ENCODE peak calls at places on chromosomes 2 and 18, in nine cellular contexts. One of them, this sample, is unnamed.

GRCh38 chr2:220590476-220590875 is 963.0 kb downstream of the SLC4A3 start:
- DNase-seq in HTR-8/SVneo: no peak
- DNase-seq in DMS79: no peak
- DNase-seq in neuronal stem cell: no peak
- DNase-seq in NCI-H774: no peak
- DNase-seq in fibroblast of gingiva: no peak
- DNase-seq in astrocyte of the spinal cord: no peak
- DNase-seq in NCI-H1092 treated with DMSO at 0.1 percent for 48 hours: no peak
- DNase-seq in MCF 10A: no peak
- DNase-seq in this sample: peak

GRCh38 chr2:193518061-193518817 is 1323.5 kb upstream of the TMEFF2 start:
- DNase-seq in HTR-8/SVneo: no peak
- DNase-seq in DMS79: no peak
- DNase-seq in fibroblast of gingiva: peak
- DNase-seq in NCI-H774: no peak
- DNase-seq in astrocyte of the spinal cord: peak
- DNase-seq in NCI-H1092 treated with DMSO at 0.1 percent for 48 hours: no peak
- DNase-seq in MCF 10A: peak
- DNase-seq in neuronal stem cell: no peak
- DNase-seq in this sample: peak

GRCh38 chr2:127672341-127673303 is 2.7 kb downstream of the LIMS2 start:
- DNase-seq in fibroblast of gingiva: no peak
- DNase-seq in DMS79: no peak
- DNase-seq in neuronal stem cell: no peak
- DNase-seq in NCI-H1092 treated with DMSO at 0.1 percent for 48 hours: no peak
- DNase-seq in MCF 10A: no peak
- DNase-seq in astrocyte of the spinal cord: no peak
- DNase-seq in NCI-H774: no peak
- DNase-seq in HTR-8/SVneo: no peak
- DNase-seq in this sample: no peak

GRCh38 chr2:121220995-121221394 is 64.0 kb downstream of the TFCP2L1 start:
- DNase-seq in astrocyte of the spinal cord: peak
- DNase-seq in neuronal stem cell: no peak
- DNase-seq in HTR-8/SVneo: no peak
- DNase-seq in NCI-H1092 treated with DMSO at 0.1 percent for 48 hours: no peak
- DNase-seq in MCF 10A: peak
- DNase-seq in NCI-H774: no peak
- DNase-seq in DMS79: no peak
- DNase-seq in fibroblast of gingiva: no peak
- DNase-seq in this sample: peak

GRCh38 chr2:8009010-8009597 is 672.8 kb upstream of the ID2 start:
- DNase-seq in DMS79: no peak
- DNase-seq in neuronal stem cell: no peak
- DNase-seq in fibroblast of gingiva: no peak
- DNase-seq in MCF 10A: no peak
- DNase-seq in NCI-H774: no peak
- DNase-seq in NCI-H1092 treated with DMSO at 0.1 percent for 48 hours: no peak
- DNase-seq in astrocyte of the spinal cord: peak
- DNase-seq in HTR-8/SVneo: no peak
- DNase-seq in this sample: no peak

GRCh38 chr18:55478301-55478660 is 109.7 kb downstream of the TCF4 start:
- DNase-seq in neuronal stem cell: no peak
- DNase-seq in NCI-H774: no peak
- DNase-seq in HTR-8/SVneo: no peak
- DNase-seq in NCI-H1092 treated with DMSO at 0.1 percent for 48 hours: no peak
- DNase-seq in fibroblast of gingiva: peak
- DNase-seq in DMS79: no peak
- DNase-seq in MCF 10A: no peak
- DNase-seq in astrocyte of the spinal cord: peak
- DNase-seq in this sample: no peak

GRCh38 chr2:37827911-37828411 is 97.1 kb upstream of the RMDN2 start:
- DNase-seq in HTR-8/SVneo: peak
- DNase-seq in neuronal stem cell: no peak
- DNase-seq in DMS79: no peak
- DNase-seq in NCI-H774: no peak
- DNase-seq in NCI-H1092 treated with DMSO at 0.1 percent for 48 hours: no peak
- DNase-seq in fibroblast of gingiva: peak
- DNase-seq in astrocyte of the spinal cord: peak
- DNase-seq in MCF 10A: peak
- DNase-seq in this sample: peak

GRCh38 chr2:37230581-37230980 is 815 bp downstream of the CEBPZ start:
- DNase-seq in MCF 10A: peak
- DNase-seq in astrocyte of the spinal cord: no peak
- DNase-seq in fibroblast of gingiva: no peak
- DNase-seq in NCI-H774: no peak
- DNase-seq in NCI-H1092 treated with DMSO at 0.1 percent for 48 hours: no peak
- DNase-seq in neuronal stem cell: no peak
- DNase-seq in HTR-8/SVneo: no peak
- DNase-seq in DMS79: no peak
- DNase-seq in this sample: no peak

GRCh38 chr2:6580982-6581381 is 284.7 kb downstream of the CMPK2 start:
- DNase-seq in MCF 10A: peak
- DNase-seq in DMS79: no peak
- DNase-seq in NCI-H774: no peak
- DNase-seq in neuronal stem cell: no peak
- DNase-seq in fibroblast of gingiva: peak
- DNase-seq in HTR-8/SVneo: peak
- DNase-seq in NCI-H1092 treated with DMSO at 0.1 percent for 48 hours: no peak
- DNase-seq in astrocyte of the spinal cord: peak
- DNase-seq in this sample: peak

GRCh38 chr2:187206071-187206470 is 242.0 kb downstream of the CALCRL start:
- DNase-seq in NCI-H774: no peak
- DNase-seq in NCI-H1092 treated with DMSO at 0.1 percent for 48 hours: no peak
- DNase-seq in fibroblast of gingiva: no peak
- DNase-seq in MCF 10A: peak
- DNase-seq in neuronal stem cell: no peak
- DNase-seq in HTR-8/SVneo: no peak
- DNase-seq in astrocyte of the spinal cord: no peak
- DNase-seq in DMS79: no peak
- DNase-seq in this sample: peak

GRCh38 chr2:165796819-165797530 is 2.9 kb upstream of the GALNT3 start:
- DNase-seq in NCI-H1092 treated with DMSO at 0.1 percent for 48 hours: no peak
- DNase-seq in MCF 10A: no peak
- DNase-seq in fibroblast of gingiva: no peak
- DNase-seq in neuronal stem cell: no peak
- DNase-seq in DMS79: no peak
- DNase-seq in NCI-H774: no peak
- DNase-seq in astrocyte of the spinal cord: no peak
- DNase-seq in HTR-8/SVneo: no peak
- DNase-seq in this sample: no peak

GRCh38 chr18:12424252-12424651 is 16.5 kb downstream of the PRELID3A start:
- DNase-seq in NCI-H774: no peak
- DNase-seq in fibroblast of gingiva: no peak
- DNase-seq in neuronal stem cell: no peak
- DNase-seq in MCF 10A: no peak
- DNase-seq in HTR-8/SVneo: no peak
- DNase-seq in DMS79: no peak
- DNase-seq in astrocyte of the spinal cord: no peak
- DNase-seq in NCI-H1092 treated with DMSO at 0.1 percent for 48 hours: no peak
- DNase-seq in this sample: no peak

GRCh38 chr2:149858916-149859634 is 271.5 kb upstream of the MMADHC start:
- DNase-seq in astrocyte of the spinal cord: peak
- DNase-seq in neuronal stem cell: no peak
- DNase-seq in NCI-H1092 treated with DMSO at 0.1 percent for 48 hours: no peak
- DNase-seq in NCI-H774: no peak
- DNase-seq in DMS79: no peak
- DNase-seq in fibroblast of gingiva: peak
- DNase-seq in MCF 10A: no peak
- DNase-seq in HTR-8/SVneo: no peak
- DNase-seq in this sample: peak

GRCh38 chr2:904243-905024 is 46.2 kb upstream of the SNTG2 start:
- DNase-seq in MCF 10A: no peak
- DNase-seq in NCI-H774: no peak
- DNase-seq in fibroblast of gingiva: no peak
- DNase-seq in DMS79: no peak
- DNase-seq in astrocyte of the spinal cord: no peak
- DNase-seq in neuronal stem cell: no peak
- DNase-seq in HTR-8/SVneo: no peak
- DNase-seq in NCI-H1092 treated with DMSO at 0.1 percent for 48 hours: peak
- DNase-seq in this sample: no peak